ENCODE peak calls at places on chromosomes 12 and 14, in five cellular contexts. I is NCI-H1417; K is activated effector memory CD4-positive, alpha-beta T cell treated with anti-CD3 and anti-CD28 coated beads, Interleukin-2, amount 50 U/mL, for 16 hours; L is ELR; E is NCI-H1105. R is an unnamed sample.

GRCh38 chr12:97142737-97143450 is 235.8 kb downstream of the NEDD1 start:
- DNase-seq in I (peak; percentile 35), K (no peak), L (no peak), E (no peak), R (no peak)

GRCh38 chr12:72869025-72869424 is 596.9 kb downstream of the TRHDE start:
- DNase-seq in I (no peak), K (no peak), L (no peak), E (no peak), R (no peak)

GRCh38 chr14:52380294-52380693 is 66.2 kb downstream of the PTGER2 start:
- DNase-seq in I (no peak), K (no peak), L (peak; percentile 85), E (no peak), R (peak; percentile 86)

GRCh38 chr12:48961331-48961730 is 4.0 kb upstream of the ARF3 start:
- DNase-seq in I (no peak), K (no peak), L (peak; percentile 55), E (no peak), R (no peak)

GRCh38 chr12:66062280-66062605 is 68.3 kb downstream of the LLPH start:
- DNase-seq in I (no peak), K (no peak), L (no peak), E (no peak), R (no peak)

GRCh38 chr12:98817779-98818178 is 172.7 kb downstream of the APAF1 start:
- DNase-seq in I (no peak), K (no peak), L (no peak), E (no peak), R (no peak)

GRCh38 chr12:23217158-23217557 is 592.2 kb downstream of the ETNK1 start:
- DNase-seq in I (peak; percentile 13), K (no peak), L (no peak), E (no peak), R (peak; percentile 22)

GRCh38 chr14:78086342-78086741 is 83.8 kb upstream of the NRXN3 start:
- DNase-seq in I (no peak), K (no peak), L (no peak), E (no peak), R (no peak)

GRCh38 chr14:68896132-68896531 is 83.0 kb downstream of the ACTN1 start:
- DNase-seq in I (no peak), K (no peak), L (peak; percentile 24), E (no peak), R (no peak)

GRCh38 chr12:119841433-119842210 is 35.5 kb downstream of the CIT start:
- DNase-seq in I (no peak), K (no peak), L (peak; percentile 44), E (no peak), R (no peak)

GRCh38 chr12:52834727-52835001 is 553 bp upstream of the KRT79 start:
- DNase-seq in I (no peak), K (peak; percentile 38), L (no peak), E (no peak), R (no peak)

GRCh38 chr12:91972896-91973295 is 172.8 kb downstream of the BTG1 start:
- DNase-seq in I (no peak), K (no peak), L (no peak), E (no peak), R (no peak)

GRCh38 chr14:81066672-81067071 is 111.3 kb downstream of the TSHR start:
- DNase-seq in I (peak; percentile 25), K (no peak), L (no peak), E (no peak), R (no peak)

GRCh38 chr12:103909811-103910210 is 20.4 kb upstream of the HSP90B1 start:
- DNase-seq in I (no peak), K (no peak), L (no peak), E (no peak), R (no peak)